ENCODE peak calls at places on chromosomes 5 and 9, in five cellular contexts. C is kidney tubule cell, O is lower lobe of right lung, G is GM13977, M is COLO829. F is an unnamed sample.

GRCh38 chr5:154794525-154795234 is 39.5 kb downstream of the LARP1 start:
- DNase-seq in C (no peak), O (no peak), G (no peak), M (no peak), F (no peak)

GRCh38 chr5:171308453-171309275 is at the start of gene TLX3:
- DNase-seq in C (peak), O (no peak), G (peak), M (peak), F (no peak)

GRCh38 chr9:25678147-25678666 is at the start of gene TUSC1:
- DNase-seq in C (peak), O (peak), G (peak), M (peak), F (no peak)

GRCh38 chr5:9947231-9947693 is 302.4 kb downstream of the ATPSCKMT start:
- DNase-seq in C (peak), O (no peak), G (no peak), M (no peak), F (no peak)

GRCh38 chr5:119022017-119022745 is 33.8 kb upstream of the DTWD2 start:
- DNase-seq in C (peak), O (no peak), G (peak), M (peak), F (no peak)

GRCh38 chr9:111000202-111000601 is 38.1 kb downstream of the LPAR1 start:
- DNase-seq in C (no peak), O (no peak), G (no peak), M (no peak), F (no peak)

GRCh38 chr5:42634575-42634974 is 122.0 kb upstream of the CCDC152 start:
- DNase-seq in C (no peak), O (no peak), G (no peak), M (no peak), F (no peak)

GRCh38 chr5:155313518-155313917 is 300.0 kb downstream of the KIF4B start:
- DNase-seq in C (no peak), O (no peak), G (no peak), M (no peak), F (no peak)

GRCh38 chr5:148839960-148840359 is 13.5 kb downstream of the ADRB2 start:
- DNase-seq in C (peak), O (no peak), G (no peak), M (no peak), F (no peak)

GRCh38 chr9:87107072-87107471 is 159.8 kb upstream of the GAS1 start:
- DNase-seq in C (peak), O (no peak), G (no peak), M (peak), F (no peak)

GRCh38 chr9:113632776-113633590 is 169.5 kb downstream of the RGS3 start:
- DNase-seq in C (peak), O (no peak), G (no peak), M (no peak), F (peak)

GRCh38 chr5:130350131-130350530 is 445.9 kb downstream of the CHSY3 start:
- DNase-seq in C (no peak), O (no peak), G (no peak), M (no peak), F (no peak)

GRCh38 chr5:91983869-91984268 is 600.8 kb upstream of the ARRDC3 start:
- DNase-seq in C (no peak), O (no peak), G (no peak), M (no peak), F (no peak)

GRCh38 chr5:176436641-176437040 is 11.5 kb upstream of the FAF2 start:
- DNase-seq in C (no peak), O (no peak), G (no peak), M (no peak), F (no peak)

GRCh38 chr9:111038336-111039202 is at the start of gene LPAR1:
- DNase-seq in C (peak), O (peak), G (peak), M (no peak), F (peak)

GRCh38 chr5:150615141-150615699 is 25.2 kb upstream of the SYNPO start:
- DNase-seq in C (peak), O (peak), G (no peak), M (peak), F (no peak)

GRCh38 chr9:87587864-87588263 is 90.2 kb downstream of the DAPK1 start:
- DNase-seq in C (no peak), O (no peak), G (no peak), M (no peak), F (no peak)

GRCh38 chr9:128206484-128206883 is 3.3 kb downstream of the DNM1 start:
- DNase-seq in C (no peak), O (no peak), G (no peak), M (no peak), F (no peak)

GRCh38 chr5:142281012-142281374 is 43.8 kb downstream of the SPRY4 start:
- DNase-seq in C (no peak), O (no peak), G (no peak), M (no peak), F (no peak)

GRCh38 chr5:64292611-64293215 is 127.1 kb downstream of the RNF180 start:
- DNase-seq in C (peak), O (no peak), G (no peak), M (no peak), F (no peak)

GRCh38 chr5:38347896-38348295 is 89.5 kb downstream of the EGFLAM start:
- DNase-seq in C (peak), O (no peak), G (no peak), M (no peak), F (no peak)

GRCh38 chr9:82599550-82599949 is 463.4 kb downstream of the RASEF start:
- DNase-seq in C (no peak), O (no peak), G (no peak), M (no peak), F (no peak)

GRCh38 chr9:110050925-110051355 is 157.0 kb downstream of the C9orf152 start:
- DNase-seq in C (peak), O (no peak), G (peak), M (peak), F (no peak)

GRCh38 chr9:112665347-112665746 is 52.6 kb downstream of the INIP start:
- DNase-seq in C (peak), O (no peak), G (no peak), M (no peak), F (no peak)

GRCh38 chr5:78757269-78758053 is 108.9 kb upstream of the LHFPL2 start:
- DNase-seq in C (peak), O (no peak), G (no peak), M (peak), F (no peak)

GRCh38 chr9:95903398-95903797 is 27.9 kb downstream of the ERCC6L2 start:
- DNase-seq in C (no peak), O (no peak), G (no peak), M (no peak), F (no peak)

GRCh38 chr5:170126626-170127025 is 20.9 kb downstream of the FOXI1 start:
- DNase-seq in C (no peak), O (no peak), G (no peak), M (no peak), F (no peak)